ENCODE peak calls at places on chromosomes 13 and 19, in nine cellular contexts. One of them, this sample, is unnamed.
A peak's percentile ranks its signal among the peaks of the same experiment; 100 is the strongest.

GRCh38 chr13:60759499-60759898 is 362.5 kb downstream of the TDRD3 start:
- DNase-seq in IMR-90: no peak
- DNase-seq in activated CD8-positive, alpha-beta T cell treated with anti-CD3 and anti-CD28 coated beads for 36 hours: no peak
- DNase-seq in psoas muscle: no peak
- DNase-seq in left ventricle myocardium superior: no peak
- DNase-seq in transverse colon: no peak
- DNase-seq in K562: no peak
- DNase-seq in cardiac muscle cell: peak; percentile 19
- DNase-seq in HFF-Myc: no peak
- DNase-seq in this sample: peak; percentile 10

GRCh38 chr13:42377640-42378382 is 105.9 kb downstream of the AKAP11 start:
- DNase-seq in activated CD8-positive, alpha-beta T cell treated with anti-CD3 and anti-CD28 coated beads for 36 hours: peak; percentile 58
- DNase-seq in K562: no peak
- DNase-seq in psoas muscle: no peak
- DNase-seq in left ventricle myocardium superior: no peak
- DNase-seq in IMR-90: no peak
- DNase-seq in HFF-Myc: no peak
- DNase-seq in transverse colon: no peak
- DNase-seq in cardiac muscle cell: no peak
- DNase-seq in this sample: peak; percentile 14

GRCh38 chr13:85567909-85568308 is 231.3 kb downstream of the SLITRK6 start:
- DNase-seq in activated CD8-positive, alpha-beta T cell treated with anti-CD3 and anti-CD28 coated beads for 36 hours: no peak
- DNase-seq in transverse colon: no peak
- DNase-seq in psoas muscle: no peak
- DNase-seq in cardiac muscle cell: no peak
- DNase-seq in K562: no peak
- DNase-seq in IMR-90: no peak
- DNase-seq in HFF-Myc: no peak
- DNase-seq in left ventricle myocardium superior: no peak
- DNase-seq in this sample: no peak

GRCh38 chr19:35000647-35001501 is 751 bp downstream of the GRAMD1A start:
- DNase-seq in activated CD8-positive, alpha-beta T cell treated with anti-CD3 and anti-CD28 coated beads for 36 hours: peak; percentile 85
- DNase-seq in HFF-Myc: no peak
- DNase-seq in IMR-90: peak; percentile 50
- DNase-seq in cardiac muscle cell: peak; percentile 43
- DNase-seq in psoas muscle: no peak
- DNase-seq in left ventricle myocardium superior: peak; percentile 60
- DNase-seq in K562: peak; percentile 82
- DNase-seq in transverse colon: peak; percentile 53
- DNase-seq in this sample: peak; percentile 49

GRCh38 chr13:46648166-46648607 is 95.2 kb downstream of the LRCH1 start:
- DNase-seq in transverse colon: peak; percentile 64
- DNase-seq in psoas muscle: no peak
- DNase-seq in K562: no peak
- DNase-seq in activated CD8-positive, alpha-beta T cell treated with anti-CD3 and anti-CD28 coated beads for 36 hours: peak; percentile 39
- DNase-seq in cardiac muscle cell: peak; percentile 56
- DNase-seq in left ventricle myocardium superior: no peak
- DNase-seq in IMR-90: peak; percentile 60
- DNase-seq in HFF-Myc: no peak
- DNase-seq in this sample: peak; percentile 52

GRCh38 chr19:35986111-35986510 is 8.9 kb upstream of the SDHAF1 start:
- DNase-seq in HFF-Myc: no peak
- DNase-seq in IMR-90: no peak
- DNase-seq in transverse colon: no peak
- DNase-seq in left ventricle myocardium superior: no peak
- DNase-seq in K562: no peak
- DNase-seq in activated CD8-positive, alpha-beta T cell treated with anti-CD3 and anti-CD28 coated beads for 36 hours: no peak
- DNase-seq in cardiac muscle cell: no peak
- DNase-seq in psoas muscle: no peak
- DNase-seq in this sample: no peak

GRCh38 chr13:45137501-45137880 is 17.2 kb downstream of the GTF2F2 start:
- DNase-seq in left ventricle myocardium superior: no peak
- DNase-seq in HFF-Myc: no peak
- DNase-seq in transverse colon: no peak
- DNase-seq in K562: no peak
- DNase-seq in cardiac muscle cell: no peak
- DNase-seq in activated CD8-positive, alpha-beta T cell treated with anti-CD3 and anti-CD28 coated beads for 36 hours: no peak
- DNase-seq in psoas muscle: no peak
- DNase-seq in IMR-90: no peak
- DNase-seq in this sample: no peak

GRCh38 chr19:38713227-38713649 is 31.0 kb downstream of the CAPN12 start:
- DNase-seq in activated CD8-positive, alpha-beta T cell treated with anti-CD3 and anti-CD28 coated beads for 36 hours: no peak
- DNase-seq in HFF-Myc: no peak
- DNase-seq in transverse colon: peak; percentile 41
- DNase-seq in left ventricle myocardium superior: peak; percentile 85
- DNase-seq in K562: no peak
- DNase-seq in psoas muscle: peak; percentile 74
- DNase-seq in IMR-90: peak; percentile 56
- DNase-seq in cardiac muscle cell: no peak
- DNase-seq in this sample: no peak

GRCh38 chr13:112933649-112934048 is 35.4 kb upstream of the MCF2L start:
- DNase-seq in left ventricle myocardium superior: no peak
- DNase-seq in K562: no peak
- DNase-seq in HFF-Myc: no peak
- DNase-seq in IMR-90: no peak
- DNase-seq in transverse colon: no peak
- DNase-seq in cardiac muscle cell: no peak
- DNase-seq in activated CD8-positive, alpha-beta T cell treated with anti-CD3 and anti-CD28 coated beads for 36 hours: no peak
- DNase-seq in psoas muscle: no peak
- DNase-seq in this sample: no peak

This sample was measured in cardiac fibroblast.